ENCODE peak calls at places on chromosome 19, in six cellular contexts. C, J, T, O, V and M are unnamed samples. For H3K79me2, the result is how much of the 10 kb centered on the place peaks cover.

GRCh38 chr19:31974290-31974689 is 371.1 kb upstream of the ZNF507 start:
- DNase-seq in O (no peak), C (no peak), T (no peak), J (no peak), V (no peak), M (no peak)

GRCh38 chr19:45952691-45953505 is 20.8 kb downstream of the NOVA2 start:
- DNase-seq in J (peak), C (peak), T (peak), V (peak), O (no peak), M (no peak)

GRCh38 chr19:52741951-52742485 is 7.2 kb upstream of the ZNF611 start:
- DNase-seq in O (no peak), J (no peak), V (no peak), T (no peak), C (peak), M (no peak)

GRCh38 chr19:50489461-50490011 is 12.9 kb upstream of the GARIN5A start:
- DNase-seq in O (no peak), V (no peak), T (no peak), C (no peak), J (no peak), M (no peak)

GRCh38 chr19:57052102-57052501 is 67.7 kb upstream of the USP29 start:
- DNase-seq in V (no peak), C (no peak), O (no peak), T (no peak), J (no peak), M (no peak)

GRCh38 chr19:43950834-43951626 is at the start of gene ZNF221:
- DNase-seq in J (peak), V (peak), O (peak), T (peak), C (peak), M (no peak)

GRCh38 chr19:30222428-30222873 is 149.7 kb upstream of the ZNF536 start:
- DNase-seq in J (no peak), O (no peak), C (peak), V (peak), T (no peak), M (peak)

GRCh38 chr19:41753159-41753558 is 2.2 kb upstream of the CEACAM6 start:
- DNase-seq in T (no peak), C (peak), O (peak), J (no peak), V (peak), M (peak)

GRCh38 chr19:3433805-3434540 is 46.4 kb downstream of the SMIM24 start:
- DNase-seq in C (no peak), O (no peak), T (no peak), J (no peak), V (no peak), M (no peak)

GRCh38 chr19:27736225-27736624 is 1476.7 kb downstream of the UQCRFS1 start:
- DNase-seq in C (no peak), V (no peak), T (no peak), O (no peak), J (no peak), M (no peak)

GRCh38 chr19:35995655-35995993 is 636 bp downstream of the SDHAF1 start:
- DNase-seq in O (no peak), T (no peak), J (peak), C (peak), V (peak), M (peak)

GRCh38 chr19:15022752-15023151 is 26.5 kb upstream of the CASP14 start:
- DNase-seq in V (peak), J (no peak), T (no peak), C (no peak), O (no peak), M (no peak)

GRCh38 chr19:49746206-49746958 is 16.7 kb downstream of the TSKS start:
- DNase-seq in J (peak), C (peak), T (peak), V (peak), O (peak), M (peak)

GRCh38 chr19:44746946-44747738 is 1.4 kb upstream of the BCL3 start:
- DNase-seq in O (peak), J (peak), C (peak), V (peak), T (peak), M (no peak)

GRCh38 chr19:13932911-13933393 is 5.3 kb downstream of the PODNL1 start:
- DNase-seq in J (no peak), T (no peak), O (no peak), V (peak), C (no peak), M (no peak)

GRCh38 chr19:6693681-6694080 is 23.7 kb upstream of the TNFSF14 start:
- DNase-seq in C (no peak), V (peak), T (no peak), O (no peak), J (no peak), M (peak)

GRCh38 chr19:54209058-54209747 is 8.5 kb downstream of the RPS9 start:
- DNase-seq in T (no peak), V (peak), O (no peak), C (no peak), J (peak), M (no peak)

GRCh38 chr19:13692096-13692495 is 72.2 kb upstream of the MRI1 start:
- DNase-seq in O (no peak), C (no peak), J (peak), T (peak), V (no peak), M (no peak)

GRCh38 chr19:55638864-55639359 is 1.9 kb upstream of the ZNF580 start:
- DNase-seq in C (peak), V (peak), T (no peak), O (no peak), J (peak), M (peak)

GRCh38 chr19:3115916-3116602 is 19.8 kb upstream of the GNA15 start:
- DNase-seq in J (peak), C (no peak), V (peak), O (no peak), T (no peak), M (no peak)

GRCh38 chr19:34351382-34351802 is 13.6 kb upstream of the GPI start:
- DNase-seq in C (no peak), O (no peak), J (no peak), T (no peak), V (no peak), M (no peak)

GRCh38 chr19:33687761-33688656 is 66.3 kb downstream of the CHST8 start:
- DNase-seq in C (no peak), V (no peak), O (no peak), T (no peak), J (no peak), M (no peak)

GRCh38 chr19:37977391-37977790 is 70.4 kb downstream of the SIPA1L3 start:
- DNase-seq in T (no peak), C (no peak), V (no peak), O (no peak), J (no peak), M (no peak)

GRCh38 chr19:37975596-37976515 is 68.8 kb downstream of the SIPA1L3 start:
- DNase-seq in V (no peak), C (no peak), J (no peak), O (no peak), T (no peak), M (no peak)

GRCh38 chr19:37980419-37980975 is 73.5 kb downstream of the SIPA1L3 start:
- DNase-seq in V (no peak), J (peak), T (peak), O (no peak), C (no peak), M (no peak)

GRCh38 chr19:37979547-37980082 is 72.6 kb downstream of the SIPA1L3 start:
- DNase-seq in V (no peak), J (peak), C (no peak), O (no peak), T (peak), M (no peak)

DNA sequence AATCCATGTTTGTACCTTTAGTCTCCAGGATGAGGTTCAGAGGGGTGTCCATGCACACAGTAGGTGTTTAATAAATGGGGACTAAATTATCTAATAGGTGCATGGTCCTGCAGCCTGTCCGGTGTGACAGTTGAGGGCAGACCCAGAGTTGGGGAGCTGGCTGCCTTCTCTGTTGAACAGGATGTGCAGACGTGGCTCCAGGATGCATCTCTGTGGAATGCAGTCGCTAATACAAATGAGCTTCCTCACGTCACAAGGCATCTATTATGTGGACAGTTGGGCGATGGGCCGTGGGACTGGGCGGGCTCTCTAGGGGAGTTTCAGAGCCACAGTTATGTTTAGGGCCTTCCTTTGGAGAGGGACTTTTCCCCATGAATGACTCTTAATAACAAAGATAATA is 71.0 kb downstream of the SIPA1L3 start:
- DNase-seq in J (peak), C (peak), O (no peak), T (peak), V (no peak), M (no peak)
- H3K79me2 ChIP-seq in J (under half), C (half or more), O (half or more), T (half or more), V (under half), M (half or more)

DNA sequence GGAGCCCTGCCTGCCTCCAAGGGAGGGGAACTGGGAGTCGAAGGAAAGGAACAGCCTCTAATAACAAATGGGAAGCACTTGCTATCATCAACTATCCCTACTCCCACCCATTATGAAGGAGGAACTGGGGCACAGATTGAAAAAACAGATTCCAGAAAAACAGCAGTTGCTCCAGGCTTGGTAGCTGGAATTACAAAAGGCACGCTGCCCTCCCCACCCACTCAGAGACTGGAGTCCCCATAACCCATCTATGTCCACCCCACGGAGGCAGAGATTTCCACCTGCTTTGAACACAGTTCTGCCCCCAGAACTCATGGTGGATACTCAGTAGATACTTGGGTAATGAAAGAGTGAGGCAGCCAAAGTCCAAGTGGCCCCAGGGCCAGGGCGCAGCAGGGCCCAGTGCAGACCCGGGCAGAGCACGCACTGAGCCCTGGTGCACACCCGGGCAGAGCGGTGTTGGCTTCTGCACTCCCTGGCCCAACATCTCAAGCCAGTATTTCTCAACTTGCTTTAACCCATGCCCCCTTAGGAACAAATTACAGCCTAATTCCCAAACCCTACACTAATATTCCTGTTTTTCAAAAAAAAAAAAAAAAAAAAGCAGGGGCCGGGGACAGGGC is 19.1 kb upstream of the CCNP start:
- DNase-seq in O (no peak), V (no peak), J (no peak), T (no peak), C (no peak), M (no peak)
- H3K79me2 ChIP-seq in O (under half), V (under half), J (under half), T (under half), C (under half), M (half or more)

DNA sequence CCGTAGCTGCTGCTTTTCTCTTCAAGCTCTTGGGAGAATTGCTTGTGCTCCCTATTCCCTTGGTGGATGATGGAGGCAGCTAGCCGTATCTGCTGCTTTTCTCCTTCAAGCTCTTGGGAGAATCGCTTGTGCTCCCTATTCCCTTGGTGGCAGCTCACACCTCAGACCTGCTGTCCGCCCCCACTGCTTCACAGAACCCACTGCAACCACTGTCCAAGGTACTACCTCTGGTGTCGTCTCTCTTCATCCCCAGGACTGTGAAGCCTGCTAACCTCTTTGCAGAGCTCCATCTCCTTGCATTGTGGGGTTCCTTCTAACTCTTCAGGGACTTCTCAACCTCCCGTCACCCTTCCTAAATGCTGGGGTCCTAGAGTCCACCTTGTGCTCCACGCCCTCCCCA is 4.6 kb upstream of the ERVK3-1 start:
- DNase-seq in O (no peak), V (no peak), J (no peak), C (no peak), T (no peak), M (no peak)
- H3K79me2 ChIP-seq in O (under half), V (under half), J (under half), C (half or more), T (under half), M (half or more)

GRCh38 chr19:7979011-7979410 is 26.4 kb downstream of the ELAVL1 start:
- DNase-seq in T (no peak), J (no peak), V (no peak), C (no peak), O (no peak), M (no peak)
- H3K79me2 ChIP-seq in T (under half), J (under half), V (under half), C (under half), O (half or more), M (under half)

GRCh38 chr19:1852729-1853128 is 4.4 kb upstream of the REXO1 start:
- DNase-seq in C (no peak), V (no peak), O (no peak), J (no peak), T (no peak), M (no peak)

GRCh38 chr19:1854032-1854541 is 5.8 kb upstream of the REXO1 start:
- DNase-seq in T (no peak), O (no peak), V (no peak), C (no peak), J (no peak), M (peak)

GRCh38 chr19:1854542-1855039 is 6.3 kb upstream of the REXO1 start:
- DNase-seq in C (peak), O (no peak), V (peak), J (no peak), T (no peak), M (peak)

GRCh38 chr19:1852294-1852646 is 4.0 kb upstream of the REXO1 start:
- DNase-seq in V (no peak), O (no peak), C (no peak), J (no peak), T (no peak), M (no peak)

DNA sequence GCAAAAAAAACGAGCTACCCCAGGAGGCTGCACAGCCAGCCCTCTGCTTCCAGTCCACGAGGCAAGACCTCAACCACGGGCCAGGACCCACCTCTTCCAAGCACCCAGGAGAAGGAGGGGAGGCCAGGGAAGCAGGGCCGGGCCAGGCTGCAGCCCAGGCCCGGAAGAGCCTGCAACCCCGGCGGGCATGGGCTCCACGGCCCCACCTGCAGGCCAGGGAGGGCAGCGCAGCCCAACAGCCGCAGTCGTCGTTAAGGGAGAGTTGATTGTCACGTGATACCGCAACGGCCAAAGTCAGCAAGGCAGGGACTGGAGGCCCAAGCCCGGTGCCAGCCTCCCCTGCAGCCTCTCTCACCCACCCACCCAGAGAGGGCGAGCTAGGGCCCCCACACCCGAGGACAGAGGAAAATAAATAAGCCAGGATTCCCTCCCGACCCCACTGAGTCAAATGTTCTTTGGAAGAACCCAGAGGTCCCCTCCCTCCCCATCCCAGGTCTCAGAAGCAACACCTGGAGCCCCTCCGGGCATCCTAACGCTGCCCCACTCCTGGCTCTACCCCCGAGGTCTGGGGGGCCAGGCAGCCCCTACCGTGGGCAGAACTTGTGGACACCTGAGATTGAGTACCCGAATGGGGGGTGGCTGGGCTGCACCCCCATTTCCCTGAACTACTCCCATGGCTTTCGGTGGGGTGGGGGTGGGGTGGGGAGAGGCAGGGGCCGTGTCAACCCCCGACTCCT is 5.2 kb upstream of the REXO1 start:
- DNase-seq in C (peak), V (peak), J (peak), O (peak), T (no peak), M (peak)
- H3K79me2 ChIP-seq in C (under half), V (under half), J (under half), O (half or more), T (half or more), M (half or more)

GRCh38 chr19:10686661-10687517 is 14.3 kb upstream of the QTRT1 start:
- DNase-seq in C (no peak), J (peak), O (no peak), V (no peak), T (peak), M (no peak)

GRCh38 chr19:10685210-10685609 is 16.0 kb upstream of the QTRT1 start:
- DNase-seq in T (no peak), V (no peak), C (no peak), J (no peak), O (no peak), M (no peak)

GRCh38 chr19:10688545-10689280 is 12.5 kb upstream of the QTRT1 start:
- DNase-seq in C (no peak), O (no peak), T (no peak), J (no peak), V (no peak), M (no peak)

GRCh38 chr19:10686193-10686592 is 15.0 kb upstream of the QTRT1 start:
- DNase-seq in C (no peak), J (no peak), O (no peak), T (no peak), V (no peak), M (no peak)

DNA sequence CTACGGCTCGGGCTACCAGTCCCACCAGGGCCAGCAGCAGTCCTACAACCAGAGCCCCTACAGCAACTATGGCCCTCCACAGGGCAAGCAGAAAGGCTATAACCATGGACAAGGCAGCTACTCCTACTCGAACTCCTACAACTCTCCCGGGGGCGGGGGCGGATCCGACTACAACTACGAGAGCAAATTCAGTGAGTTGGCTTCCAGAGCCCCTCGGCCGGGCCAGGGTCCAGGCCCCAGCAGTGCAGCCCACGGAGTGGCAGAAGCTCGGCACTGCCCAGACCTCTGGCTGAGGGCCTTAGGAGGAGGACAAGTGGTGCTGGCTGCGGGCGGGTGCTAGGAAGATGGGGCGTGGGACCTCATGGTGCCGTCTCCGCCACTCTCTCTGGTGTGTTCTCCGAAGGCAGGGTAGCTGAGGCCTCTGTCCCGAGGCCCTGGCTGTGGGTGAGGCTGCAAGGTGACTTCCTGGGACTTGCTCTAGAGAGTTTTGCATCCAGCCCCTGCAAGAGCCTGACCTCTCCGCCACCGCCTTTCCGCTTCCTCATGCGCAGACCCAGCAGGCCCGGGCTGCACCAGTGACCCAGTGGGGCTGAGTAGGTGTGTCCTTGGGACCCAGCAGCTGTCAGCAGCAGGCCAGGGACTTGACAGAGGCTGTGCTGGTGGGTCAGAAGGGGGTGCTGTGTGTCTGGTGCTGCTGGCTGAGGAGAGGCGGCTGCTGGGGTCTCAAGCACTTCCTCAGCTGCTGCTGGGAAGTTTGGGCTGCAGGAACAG is 13.5 kb upstream of the QTRT1 start:
- DNase-seq in V (no peak), C (no peak), T (no peak), J (no peak), O (no peak), M (no peak)
- H3K79me2 ChIP-seq in V (under half), C (under half), T (half or more), J (under half), O (half or more), M (under half)